ENCODE peak calls at places on chromosomes 3 and 15, in four cellular contexts. L is GM06990, C is NCI-H748 treated with DMSO at 0.1 percent for 48 hours, O is caudate nucleus. H is an unnamed sample.

GRCh38 chr3:172608575-172608974 is 85.3 kb upstream of the TNFSF10 start:
- DNase-seq in O (no peak), L (no peak), C (no peak), H (no peak)

GRCh38 chr3:126484148-126484547 is 8.5 kb upstream of the ZXDC start:
- DNase-seq in C (no peak), L (no peak), O (no peak), H (no peak)

GRCh38 chr3:187963677-187964385 is 190.1 kb upstream of the LPP start:
- DNase-seq in O (no peak), C (no peak), L (no peak), H (no peak)

GRCh38 chr3:138717348-138717747 is 108.8 kb downstream of the FAIM start:
- DNase-seq in C (no peak), O (no peak), L (peak), H (no peak)

GRCh38 chr15:77816983-77817382 is 184.3 kb upstream of the LINGO1 start:
- DNase-seq in L (no peak), C (no peak), O (no peak), H (no peak)

GRCh38 chr3:85939026-85939616 is 980.3 kb downstream of the CADM2 start:
- DNase-seq in O (peak), L (no peak), C (peak), H (no peak)

GRCh38 chr3:105490045-105490444 is 123.3 kb downstream of the ALCAM start:
- DNase-seq in L (no peak), O (no peak), C (no peak), H (no peak)

GRCh38 chr3:45786801-45787495 is 9.4 kb downstream of the SLC6A20 start:
- DNase-seq in L (no peak), O (no peak), C (no peak), H (no peak)

GRCh38 chr15:67808821-67809220 is 16.5 kb upstream of the SKOR1 start:
- DNase-seq in C (no peak), O (no peak), L (no peak), H (no peak)

GRCh38 chr3:151871639-151872468 is 1.6 kb upstream of the SUCNR1 start:
- DNase-seq in C (no peak), L (peak), O (no peak), H (no peak)

GRCh38 chr15:75363786-75364185 is 4.6 kb downstream of the MAN2C1 start:
- DNase-seq in C (no peak), O (no peak), L (no peak), H (no peak)

GRCh38 chr3:160038862-160039562 is 50.4 kb downstream of the IL12A start:
- DNase-seq in L (peak), C (peak), O (no peak), H (no peak)

GRCh38 chr3:183967693-183968092 is 50.0 kb downstream of the ABCC5 start:
- DNase-seq in L (no peak), O (no peak), C (no peak), H (no peak)

GRCh38 chr15:94370197-94370987 is 139.0 kb downstream of the MCTP2 start:
- DNase-seq in C (no peak), L (no peak), O (no peak), H (no peak)

H was measured in effector memory CD8-positive, alpha-beta T cell.